ENCODE peak calls at places on chromosome 3, in six cellular contexts. N, L, W, R, F and G are unnamed samples.

GRCh38 chr3:85631070-85631469 is 672.3 kb downstream of the CADM2 start:
- DNase-seq in R (no peak), F (no peak), N (no peak), L (no peak), W (no peak), G (no peak)

GRCh38 chr3:18429021-18429745 is 4.0 kb upstream of the SATB1 start:
- DNase-seq in R (no peak), L (no peak), W (no peak), N (no peak), F (no peak), G (no peak)

GRCh38 chr3:186057594-186057993 is 51.3 kb downstream of the ETV5 start:
- DNase-seq in F (no peak), W (peak), N (no peak), L (no peak), R (no peak), G (no peak)

GRCh38 chr3:57706462-57706861 is 13.6 kb upstream of the DENND6A start:
- DNase-seq in R (no peak), L (no peak), N (no peak), F (no peak), W (peak), G (no peak)

GRCh38 chr3:46993292-46993691 is 13.8 kb downstream of the NBEAL2 start:
- DNase-seq in W (no peak), F (no peak), N (no peak), L (no peak), R (no peak), G (no peak)

GRCh38 chr3:108124337-108125150 is 33.7 kb upstream of the CD47 start:
- DNase-seq in N (peak), W (no peak), F (no peak), R (no peak), L (no peak), G (peak)

GRCh38 chr3:4376499-4376898 is 73.3 kb downstream of the SETMAR start:
- DNase-seq in L (no peak), R (no peak), N (no peak), F (no peak), W (no peak), G (no peak)

GRCh38 chr3:196055267-196055666 is 26.6 kb downstream of the TFRC start:
- DNase-seq in L (no peak), R (no peak), F (no peak), N (no peak), W (no peak), G (no peak)

GRCh38 chr3:7977245-7978103 is 524.1 kb upstream of the LMCD1 start:
- DNase-seq in R (no peak), F (no peak), L (no peak), W (no peak), N (no peak), G (no peak)

DNA sequence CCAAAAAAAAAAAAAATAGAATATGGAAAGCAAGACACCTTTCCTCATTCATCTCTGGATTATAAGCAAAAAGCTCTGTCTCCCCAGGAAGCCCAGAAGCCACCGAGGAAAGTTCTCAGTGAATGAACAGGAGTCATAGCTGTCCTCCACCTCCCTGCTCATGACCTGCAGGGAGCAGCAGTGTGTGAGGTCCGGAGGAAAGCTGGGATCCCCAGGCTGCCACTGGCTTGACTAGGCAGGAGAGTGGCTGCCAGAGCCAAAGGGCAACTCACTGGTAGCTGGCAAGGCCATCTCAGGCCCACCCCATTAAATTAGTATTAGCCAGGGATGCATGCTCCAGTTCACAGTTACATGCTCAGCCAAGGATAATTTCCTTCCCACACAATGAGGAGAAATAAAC is 191.6 kb upstream of the STT3B start:
- DNase-seq in F (no peak), W (no peak), L (peak), R (no peak), N (no peak), G (no peak)
- TF ChIP-seq CTCF in F (no peak), W (no peak), L (no peak), R (no peak), N (peak), G (no peak)

GRCh38 chr3:157819415-157819814 is 286.8 kb downstream of the SHOX2 start:
- DNase-seq in F (no peak), R (no peak), L (no peak), W (no peak), N (no peak), G (no peak)

GRCh38 chr3:157824281-157824680 is 281.9 kb downstream of the SHOX2 start:
- DNase-seq in R (no peak), F (no peak), L (no peak), N (no peak), W (no peak), G (no peak)

GRCh38 chr3:157819826-157820517 is 286.2 kb downstream of the SHOX2 start:
- DNase-seq in R (no peak), W (no peak), L (no peak), F (no peak), N (no peak), G (no peak)

GRCh38 chr3:157823050-157823449 is 283.2 kb downstream of the SHOX2 start:
- DNase-seq in F (no peak), W (no peak), R (no peak), L (no peak), N (no peak), G (no peak)
- TF ChIP-seq CTCF in F (no peak), W (no peak), R (no peak), L (no peak), N (no peak), G (no peak)

GRCh38 chr3:12766541-12766940 is 7.5 kb upstream of the TMEM40 start:
- DNase-seq in F (no peak), R (no peak), W (no peak), N (no peak), L (no peak), G (no peak)
- TF ChIP-seq CTCF in F (no peak), R (no peak), W (no peak), N (no peak), L (no peak), G (no peak)

GRCh38 chr3:166011771-166012170 is 174.5 kb upstream of the BCHE start:
- DNase-seq in L (no peak), R (no peak), N (no peak), W (no peak), F (no peak), G (no peak)

DNA sequence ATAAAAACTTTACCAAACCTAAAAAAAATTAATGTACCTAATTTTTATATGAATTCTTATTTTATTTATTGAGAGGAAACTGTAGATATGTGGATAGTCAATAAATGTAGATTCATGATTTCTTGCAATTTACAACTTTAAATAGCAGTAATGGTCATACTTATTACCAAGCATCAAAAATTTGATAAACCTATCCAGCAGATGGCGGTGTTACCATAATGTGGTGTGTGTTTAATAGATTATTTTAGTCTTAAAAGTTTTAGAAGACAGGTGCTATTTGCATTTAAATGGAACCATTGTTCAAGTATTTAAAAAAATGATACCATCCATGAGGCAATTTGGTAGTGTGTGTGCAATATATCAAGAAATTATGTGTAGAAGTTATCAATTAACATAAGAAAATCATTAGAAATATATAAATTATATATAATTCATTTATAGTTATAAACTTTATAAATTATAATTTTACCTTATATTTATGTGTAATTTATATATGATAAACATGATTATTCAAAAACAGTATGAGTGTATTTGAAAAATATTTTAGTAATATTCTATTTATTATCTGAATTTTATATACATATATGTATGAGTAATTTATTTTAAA is 176.0 kb upstream of the BCHE start:
- DNase-seq in W (peak), F (no peak), L (no peak), N (no peak), R (no peak), G (no peak)
- TF ChIP-seq CTCF in W (peak), F (peak), L (peak), N (peak), R (no peak), G (peak)

GRCh38 chr3:119645813-119646212 is 14.6 kb downstream of the POPDC2 start:
- DNase-seq in R (no peak), L (no peak), W (no peak), N (no peak), F (no peak), G (no peak)

GRCh38 chr3:119644481-119644880 is 15.9 kb downstream of the POPDC2 start:
- DNase-seq in L (no peak), R (no peak), W (no peak), N (no peak), F (no peak), G (no peak)

GRCh38 chr3:119647843-119648575 is 12.4 kb downstream of the POPDC2 start:
- DNase-seq in W (no peak), L (no peak), R (no peak), N (no peak), F (no peak), G (no peak)

GRCh38 chr3:119649764-119650163 is 10.6 kb downstream of the POPDC2 start:
- DNase-seq in L (no peak), N (no peak), W (no peak), F (no peak), R (no peak), G (no peak)

DNA sequence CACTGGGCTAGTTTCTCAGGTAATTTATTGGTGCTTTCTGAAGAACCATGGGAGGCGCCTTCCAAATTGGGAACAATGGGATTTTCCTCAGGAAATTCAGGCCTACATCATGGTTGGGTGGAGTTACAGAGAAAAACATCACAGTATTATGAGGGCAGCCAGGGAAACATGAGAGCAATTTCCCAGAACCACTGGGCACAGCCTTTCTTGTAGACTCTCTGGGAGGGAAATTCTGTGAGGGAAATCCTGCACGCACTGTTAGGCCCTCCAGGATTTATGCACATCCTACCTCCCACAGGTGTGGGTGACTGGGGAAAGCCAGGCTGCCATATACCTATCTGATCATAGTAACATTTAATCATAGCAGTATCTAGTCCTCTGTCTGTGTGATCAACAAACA is 13.2 kb downstream of the POPDC2 start:
- DNase-seq in F (no peak), R (peak), N (no peak), L (no peak), W (no peak), G (no peak)
- TF ChIP-seq CTCF in F (no peak), R (no peak), N (no peak), L (no peak), W (no peak), G (no peak)

GRCh38 chr3:117719316-117719926 is 1009.8 kb downstream of the TUSC7 start:
- DNase-seq in L (no peak), W (no peak), R (no peak), N (peak), F (no peak), G (no peak)
- TF ChIP-seq CTCF in L (peak), W (peak), R (peak), N (peak), F (peak), G (peak)

DNA sequence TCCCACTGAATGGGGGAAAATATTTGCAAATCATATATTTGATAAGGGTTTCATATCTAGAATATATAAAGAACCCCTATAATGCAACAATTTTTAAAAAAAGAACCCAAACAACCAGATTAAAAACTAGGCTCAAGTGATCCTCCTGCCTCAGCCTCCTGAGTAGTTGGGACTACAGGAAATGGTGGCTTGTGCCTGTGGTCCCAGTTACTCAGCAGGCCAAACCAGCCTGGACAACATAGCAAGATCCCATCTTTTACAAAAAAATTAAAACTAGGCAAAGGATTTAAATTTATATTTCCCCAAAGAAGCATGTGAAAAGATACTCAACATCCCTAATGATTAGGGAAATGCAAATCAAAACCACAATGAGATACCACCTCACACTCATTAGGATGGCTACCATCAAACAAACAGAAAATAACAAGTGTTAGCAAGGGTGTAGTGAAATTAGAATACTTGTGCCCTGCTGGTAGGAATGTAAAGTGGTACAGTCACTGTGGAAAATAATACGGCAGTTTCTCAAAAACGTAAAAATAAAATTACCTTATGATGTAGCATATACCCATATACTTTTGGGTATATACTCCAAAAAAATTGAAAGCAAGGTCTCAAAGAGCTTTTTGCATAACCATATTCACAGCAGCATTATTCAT is 19.7 kb downstream of the TFDP2 start:
- DNase-seq in N (no peak), F (no peak), L (no peak), W (no peak), R (no peak), G (no peak)
- TF ChIP-seq CTCF in N (no peak), F (peak), L (no peak), W (peak), R (no peak), G (no peak)

GRCh38 chr3:70308760-70309159 is 3.7 kb downstream of the MDFIC2 start:
- DNase-seq in R (no peak), L (no peak), W (peak), N (no peak), F (no peak), G (no peak)
- TF ChIP-seq CTCF in R (no peak), L (no peak), W (no peak), N (peak), F (no peak), G (no peak)

GRCh38 chr3:132268956-132269355 is 48.3 kb upstream of the ACP3 start:
- DNase-seq in L (no peak), R (no peak), F (no peak), N (no peak), W (peak), G (no peak)
- TF ChIP-seq CTCF in L (no peak), R (no peak), F (peak), N (peak), W (peak), G (no peak)